ENCODE peak calls at places on chromosomes 11 and 22, in six cellular contexts. One of them, this sample, is unnamed.

GRCh38 chr22:23180893-23181762 is 819 bp downstream of the BCR start:
- DNase-seq in A673: peak
- DNase-seq in mucosa of gallbladder: no peak
- DNase-seq in adipocyte: no peak
- DNase-seq in NCI-H1694 treated with DMSO at 0.1 percent for 48 hours: no peak
- DNase-seq in heart left ventricle: no peak
- DNase-seq in this sample: peak

GRCh38 chr11:2790581-2790925 is 90.8 kb upstream of the KCNQ1OT1 start:
- DNase-seq in A673: no peak
- DNase-seq in heart left ventricle: no peak
- DNase-seq in mucosa of gallbladder: no peak
- DNase-seq in adipocyte: no peak
- DNase-seq in NCI-H1694 treated with DMSO at 0.1 percent for 48 hours: no peak
- DNase-seq in this sample: no peak

GRCh38 chr11:107354780-107355179 is 102.8 kb downstream of the CWF19L2 start:
- DNase-seq in adipocyte: no peak
- DNase-seq in heart left ventricle: no peak
- DNase-seq in mucosa of gallbladder: no peak
- DNase-seq in A673: no peak
- DNase-seq in NCI-H1694 treated with DMSO at 0.1 percent for 48 hours: no peak
- DNase-seq in this sample: no peak

GRCh38 chr11:75664366-75664765 is 4.5 kb downstream of the MAP6 start:
- DNase-seq in NCI-H1694 treated with DMSO at 0.1 percent for 48 hours: no peak
- DNase-seq in A673: peak
- DNase-seq in adipocyte: no peak
- DNase-seq in mucosa of gallbladder: no peak
- DNase-seq in heart left ventricle: no peak
- DNase-seq in this sample: no peak

GRCh38 chr11:1053121-1053901 is 16.8 kb upstream of the MUC6 start:
- DNase-seq in A673: peak
- DNase-seq in mucosa of gallbladder: no peak
- DNase-seq in NCI-H1694 treated with DMSO at 0.1 percent for 48 hours: no peak
- DNase-seq in heart left ventricle: no peak
- DNase-seq in adipocyte: no peak
- DNase-seq in this sample: no peak

GRCh38 chr22:17853066-17853465 is 78.8 kb upstream of the BID start:
- DNase-seq in heart left ventricle: peak
- DNase-seq in adipocyte: no peak
- DNase-seq in mucosa of gallbladder: no peak
- DNase-seq in A673: no peak
- DNase-seq in NCI-H1694 treated with DMSO at 0.1 percent for 48 hours: no peak
- DNase-seq in this sample: no peak

GRCh38 chr11:2778630-2779498 is 79.1 kb upstream of the KCNQ1OT1 start:
- DNase-seq in A673: no peak
- DNase-seq in adipocyte: peak
- DNase-seq in NCI-H1694 treated with DMSO at 0.1 percent for 48 hours: peak
- DNase-seq in heart left ventricle: peak
- DNase-seq in mucosa of gallbladder: peak
- DNase-seq in this sample: peak

GRCh38 chr22:33620085-33620484 is 300.2 kb downstream of the LARGE1 start:
- DNase-seq in A673: no peak
- DNase-seq in NCI-H1694 treated with DMSO at 0.1 percent for 48 hours: no peak
- DNase-seq in mucosa of gallbladder: no peak
- DNase-seq in adipocyte: no peak
- DNase-seq in heart left ventricle: no peak
- DNase-seq in this sample: no peak

GRCh38 chr22:27632451-27633295 is 168.9 kb downstream of the MN1 start:
- DNase-seq in mucosa of gallbladder: no peak
- DNase-seq in NCI-H1694 treated with DMSO at 0.1 percent for 48 hours: no peak
- DNase-seq in heart left ventricle: peak
- DNase-seq in adipocyte: no peak
- DNase-seq in A673: no peak
- DNase-seq in this sample: no peak

GRCh38 chr11:3867209-3868071 is 12.0 kb downstream of the STIM1 start:
- DNase-seq in mucosa of gallbladder: peak
- DNase-seq in A673: no peak
- DNase-seq in adipocyte: no peak
- DNase-seq in heart left ventricle: peak
- DNase-seq in NCI-H1694 treated with DMSO at 0.1 percent for 48 hours: no peak
- DNase-seq in this sample: no peak

GRCh38 chr11:134341805-134342571 is 10.2 kb downstream of the GLB1L2 start:
- DNase-seq in A673: no peak
- DNase-seq in NCI-H1694 treated with DMSO at 0.1 percent for 48 hours: no peak
- DNase-seq in mucosa of gallbladder: peak
- DNase-seq in adipocyte: no peak
- DNase-seq in heart left ventricle: no peak
- DNase-seq in this sample: no peak

GRCh38 chr11:45724145-45724544 is 58.7 kb upstream of the CHST1 start:
- DNase-seq in adipocyte: no peak
- DNase-seq in mucosa of gallbladder: no peak
- DNase-seq in A673: no peak
- DNase-seq in heart left ventricle: no peak
- DNase-seq in NCI-H1694 treated with DMSO at 0.1 percent for 48 hours: peak
- DNase-seq in this sample: no peak

GRCh38 chr22:44193537-44193896 is 12.8 kb downstream of the PARVG start:
- DNase-seq in NCI-H1694 treated with DMSO at 0.1 percent for 48 hours: peak
- DNase-seq in A673: no peak
- DNase-seq in mucosa of gallbladder: no peak
- DNase-seq in heart left ventricle: no peak
- DNase-seq in adipocyte: no peak
- DNase-seq in this sample: no peak

GRCh38 chr11:19730373-19730772 is 17.7 kb downstream of the NAV2 start:
- DNase-seq in NCI-H1694 treated with DMSO at 0.1 percent for 48 hours: peak
- DNase-seq in mucosa of gallbladder: no peak
- DNase-seq in adipocyte: no peak
- DNase-seq in heart left ventricle: peak
- DNase-seq in A673: no peak
- DNase-seq in this sample: no peak

GRCh38 chr22:46542011-46542985 is 4.9 kb upstream of the CELSR1 start:
- DNase-seq in mucosa of gallbladder: peak
- DNase-seq in A673: peak
- DNase-seq in adipocyte: peak
- DNase-seq in NCI-H1694 treated with DMSO at 0.1 percent for 48 hours: peak
- DNase-seq in heart left ventricle: peak
- DNase-seq in this sample: peak

GRCh38 chr11:17887779-17888178 is 125.1 kb downstream of the SERGEF start:
- DNase-seq in heart left ventricle: no peak
- DNase-seq in mucosa of gallbladder: no peak
- DNase-seq in NCI-H1694 treated with DMSO at 0.1 percent for 48 hours: no peak
- DNase-seq in A673: peak
- DNase-seq in adipocyte: no peak
- DNase-seq in this sample: no peak

GRCh38 chr11:35486934-35487333 is 38.5 kb downstream of the PAMR1 start:
- DNase-seq in heart left ventricle: no peak
- DNase-seq in adipocyte: no peak
- DNase-seq in mucosa of gallbladder: no peak
- DNase-seq in NCI-H1694 treated with DMSO at 0.1 percent for 48 hours: no peak
- DNase-seq in A673: no peak
- DNase-seq in this sample: no peak

GRCh38 chr22:46528121-46528610 is 9.3 kb downstream of the CELSR1 start:
- DNase-seq in A673: peak
- DNase-seq in heart left ventricle: no peak
- DNase-seq in NCI-H1694 treated with DMSO at 0.1 percent for 48 hours: no peak
- DNase-seq in adipocyte: no peak
- DNase-seq in mucosa of gallbladder: no peak
- DNase-seq in this sample: peak

GRCh38 chr11:119338318-119338890 is 2.3 kb downstream of the C1QTNF5 start:
- DNase-seq in adipocyte: peak
- DNase-seq in mucosa of gallbladder: peak
- DNase-seq in heart left ventricle: peak
- DNase-seq in NCI-H1694 treated with DMSO at 0.1 percent for 48 hours: no peak
- DNase-seq in A673: peak
- DNase-seq in this sample: peak

GRCh38 chr11:112830255-112830654 is 131.0 kb upstream of the NCAM1 start:
- DNase-seq in A673: no peak
- DNase-seq in heart left ventricle: no peak
- DNase-seq in adipocyte: no peak
- DNase-seq in mucosa of gallbladder: no peak
- DNase-seq in NCI-H1694 treated with DMSO at 0.1 percent for 48 hours: no peak
- DNase-seq in this sample: no peak

GRCh38 chr11:122850076-122850631 is 11.9 kb downstream of the CRTAM start:
- DNase-seq in heart left ventricle: no peak
- DNase-seq in mucosa of gallbladder: no peak
- DNase-seq in NCI-H1694 treated with DMSO at 0.1 percent for 48 hours: no peak
- DNase-seq in adipocyte: peak
- DNase-seq in A673: peak
- DNase-seq in this sample: no peak

GRCh38 chr22:27568265-27568664 is 233.3 kb downstream of the MN1 start:
- DNase-seq in mucosa of gallbladder: no peak
- DNase-seq in NCI-H1694 treated with DMSO at 0.1 percent for 48 hours: no peak
- DNase-seq in heart left ventricle: no peak
- DNase-seq in adipocyte: no peak
- DNase-seq in A673: peak
- DNase-seq in this sample: no peak

GRCh38 chr11:104968365-104968855 is at the start of gene CASP4:
- DNase-seq in heart left ventricle: peak
- DNase-seq in A673: peak
- DNase-seq in adipocyte: peak
- DNase-seq in NCI-H1694 treated with DMSO at 0.1 percent for 48 hours: no peak
- DNase-seq in mucosa of gallbladder: peak
- DNase-seq in this sample: peak

GRCh38 chr11:88886796-88887195 is 179.0 kb downstream of the GRM5 start:
- DNase-seq in NCI-H1694 treated with DMSO at 0.1 percent for 48 hours: peak
- DNase-seq in heart left ventricle: no peak
- DNase-seq in mucosa of gallbladder: no peak
- DNase-seq in adipocyte: peak
- DNase-seq in A673: peak
- DNase-seq in this sample: peak

GRCh38 chr11:102120437-102120935 is 10.2 kb downstream of the YAP1 start:
- DNase-seq in mucosa of gallbladder: no peak
- DNase-seq in A673: peak
- DNase-seq in heart left ventricle: no peak
- DNase-seq in adipocyte: peak
- DNase-seq in NCI-H1694 treated with DMSO at 0.1 percent for 48 hours: no peak
- DNase-seq in this sample: no peak

GRCh38 chr22:42561856-42562255 is 8.1 kb downstream of the SERHL2 start:
- DNase-seq in heart left ventricle: no peak
- DNase-seq in NCI-H1694 treated with DMSO at 0.1 percent for 48 hours: no peak
- DNase-seq in adipocyte: no peak
- DNase-seq in A673: no peak
- DNase-seq in mucosa of gallbladder: no peak
- DNase-seq in this sample: no peak